ENCODE peak calls at places on chromosomes 1 and 21, in six cellular contexts. One of them, this sample, is unnamed.

GRCh38 chr21:43590220-43590619 is 69.1 kb downstream of the HSF2BP start:
- DNase-seq in endodermal cell: no peak
- DNase-seq in GM23338: no peak
- DNase-seq in heart left ventricle: no peak
- DNase-seq in pancreas: no peak
- DNase-seq in upper lobe of left lung: no peak
- DNase-seq in this sample: no peak

GRCh38 chr1:26203642-26204318 is 13.4 kb downstream of the CATSPER4 start:
- DNase-seq in GM23338: peak; percentile 58
- DNase-seq in endodermal cell: peak; percentile 69
- DNase-seq in pancreas: no peak
- DNase-seq in heart left ventricle: no peak
- DNase-seq in upper lobe of left lung: no peak
- DNase-seq in this sample: no peak

GRCh38 chr1:32215629-32216505 is 6.3 kb downstream of the TMEM234 start:
- DNase-seq in pancreas: peak; percentile 48
- DNase-seq in GM23338: peak; percentile 90
- DNase-seq in upper lobe of left lung: peak; percentile 48
- DNase-seq in endodermal cell: peak; percentile 90
- DNase-seq in heart left ventricle: peak; percentile 52
- DNase-seq in this sample: no peak

GRCh38 chr1:84170171-84170570 is 26.1 kb downstream of the PRKACB start:
- DNase-seq in GM23338: no peak
- DNase-seq in heart left ventricle: no peak
- DNase-seq in pancreas: no peak
- DNase-seq in endodermal cell: no peak
- DNase-seq in upper lobe of left lung: no peak
- DNase-seq in this sample: no peak

GRCh38 chr21:32693581-32693980 is 34.2 kb downstream of the SYNJ1 start:
- DNase-seq in endodermal cell: no peak
- DNase-seq in GM23338: no peak
- DNase-seq in pancreas: no peak
- DNase-seq in heart left ventricle: no peak
- DNase-seq in upper lobe of left lung: no peak
- DNase-seq in this sample: no peak

GRCh38 chr1:192907545-192908243 is 98.9 kb downstream of the RGS2 start:
- DNase-seq in endodermal cell: no peak
- DNase-seq in upper lobe of left lung: peak; percentile 56
- DNase-seq in heart left ventricle: no peak
- DNase-seq in pancreas: no peak
- DNase-seq in GM23338: no peak
- DNase-seq in this sample: no peak

GRCh38 chr1:175197536-175197935 is 5.0 kb upstream of the KIAA0040 start:
- DNase-seq in upper lobe of left lung: no peak
- DNase-seq in endodermal cell: no peak
- DNase-seq in heart left ventricle: no peak
- DNase-seq in GM23338: no peak
- DNase-seq in pancreas: no peak
- DNase-seq in this sample: no peak

GRCh38 chr1:187244623-187245022 is 415.9 kb downstream of the PLA2G4A start:
- DNase-seq in heart left ventricle: no peak
- DNase-seq in pancreas: no peak
- DNase-seq in upper lobe of left lung: no peak
- DNase-seq in GM23338: peak; percentile 17
- DNase-seq in endodermal cell: no peak
- DNase-seq in this sample: no peak

GRCh38 chr1:184442260-184442659 is 55.4 kb downstream of the C1orf21 start:
- DNase-seq in pancreas: no peak
- DNase-seq in upper lobe of left lung: no peak
- DNase-seq in heart left ventricle: no peak
- DNase-seq in GM23338: no peak
- DNase-seq in endodermal cell: no peak
- DNase-seq in this sample: no peak
- H3K27me3 ChIP-seq in pancreas: no peaks in the 10 kb centered on the region
- H3K27me3 ChIP-seq in upper lobe of left lung: no peaks in the 10 kb centered on the region
- H3K27me3 ChIP-seq in heart left ventricle: no peaks in the 10 kb centered on the region
- H3K27me3 ChIP-seq in GM23338: no peaks in the 10 kb centered on the region
- H3K27me3 ChIP-seq in endodermal cell: no peaks in the 10 kb centered on the region
- H3K27me3 ChIP-seq in this sample: no peaks in the 10 kb centered on the region

GRCh38 chr1:109534307-109534858 is 5.3 kb upstream of the GPR61 start:
- DNase-seq in upper lobe of left lung: no peak
- DNase-seq in endodermal cell: no peak
- DNase-seq in GM23338: no peak
- DNase-seq in heart left ventricle: no peak
- DNase-seq in pancreas: no peak
- DNase-seq in this sample: no peak
- H3K27ac ChIP-seq in upper lobe of left lung: no peak overlapping the region
- H3K27ac ChIP-seq in endodermal cell: no peak overlapping the region
- H3K27ac ChIP-seq in GM23338: no peak overlapping the region
- H3K27ac ChIP-seq in heart left ventricle: peak overlapping the region; percentile 74
- H3K27ac ChIP-seq in pancreas: no peak overlapping the region
- H3K27ac ChIP-seq in this sample: no peak overlapping the region

GRCh38 chr1:160404094-160404493 is 3.7 kb downstream of the VANGL2 start:
- DNase-seq in endodermal cell: peak; percentile 37
- DNase-seq in upper lobe of left lung: no peak
- DNase-seq in GM23338: no peak
- DNase-seq in heart left ventricle: no peak
- DNase-seq in pancreas: no peak
- DNase-seq in this sample: no peak
- H3K27me3 ChIP-seq in endodermal cell: no peaks in the 10 kb centered on the region
- H3K27me3 ChIP-seq in upper lobe of left lung: no peaks in the 10 kb centered on the region
- H3K27me3 ChIP-seq in GM23338: no peaks in the 10 kb centered on the region
- H3K27me3 ChIP-seq in heart left ventricle: peaks cover 17% of the 10 kb centered on the region
- H3K27me3 ChIP-seq in pancreas: no peaks in the 10 kb centered on the region
- H3K27me3 ChIP-seq in this sample: no peaks in the 10 kb centered on the region

GRCh38 chr1:244655186-244655585 is 2.3 kb downstream of the DESI2 start:
- DNase-seq in upper lobe of left lung: no peak
- DNase-seq in pancreas: no peak
- DNase-seq in endodermal cell: no peak
- DNase-seq in heart left ventricle: no peak
- DNase-seq in GM23338: no peak
- DNase-seq in this sample: no peak

GRCh38 chr1:244652699-244653438 is at the start of gene DESI2:
- DNase-seq in GM23338: peak; percentile 100
- DNase-seq in upper lobe of left lung: peak; percentile 100
- DNase-seq in endodermal cell: peak; percentile 99
- DNase-seq in heart left ventricle: peak; percentile 99
- DNase-seq in pancreas: peak; percentile 100
- DNase-seq in this sample: peak; percentile 99

GRCh38 chr1:244653439-244654283 is 735 bp downstream of the DESI2 start:
- DNase-seq in upper lobe of left lung: no peak
- DNase-seq in GM23338: peak; percentile 44
- DNase-seq in pancreas: peak; percentile 50
- DNase-seq in heart left ventricle: peak; percentile 50
- DNase-seq in endodermal cell: peak; percentile 73
- DNase-seq in this sample: no peak

GRCh38 chr1:244654284-244655038 is 1.5 kb downstream of the DESI2 start:
- DNase-seq in heart left ventricle: no peak
- DNase-seq in pancreas: no peak
- DNase-seq in upper lobe of left lung: no peak
- DNase-seq in GM23338: no peak
- DNase-seq in endodermal cell: no peak
- DNase-seq in this sample: no peak

GRCh38 chr1:244651956-244652698 is 799 bp upstream of the DESI2 start:
- DNase-seq in endodermal cell: no peak
- DNase-seq in GM23338: peak; percentile 44
- DNase-seq in pancreas: no peak
- DNase-seq in heart left ventricle: no peak
- DNase-seq in upper lobe of left lung: no peak
- DNase-seq in this sample: no peak
- H3K27ac ChIP-seq in endodermal cell: no peak overlapping the region
- H3K27ac ChIP-seq in GM23338: peak overlapping the region; percentile 90
- H3K27ac ChIP-seq in pancreas: no peak overlapping the region
- H3K27ac ChIP-seq in heart left ventricle: peak overlapping the region; percentile 98
- H3K27ac ChIP-seq in upper lobe of left lung: peak overlapping the region; percentile 97
- H3K27ac ChIP-seq in this sample: peak overlapping the region; percentile 92

DNA sequence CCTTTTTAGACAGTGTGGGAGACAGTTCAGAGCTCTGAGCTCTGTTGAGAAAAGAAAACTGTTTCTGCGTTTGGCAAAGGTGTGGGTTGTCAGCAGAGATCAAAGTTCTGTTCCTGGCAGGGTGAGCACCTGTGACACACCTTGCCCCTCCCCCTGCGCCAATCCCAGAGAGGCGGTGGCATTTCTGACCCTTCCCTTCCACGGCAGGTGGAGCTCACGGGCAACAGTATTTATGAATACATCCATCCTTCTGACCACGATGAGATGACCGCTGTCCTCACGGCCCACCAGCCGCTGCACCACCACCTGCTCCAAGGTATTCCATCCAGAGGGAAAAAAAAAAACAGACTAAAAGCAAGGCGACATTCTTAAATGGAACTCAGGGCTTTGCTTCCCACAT is 20.7 kb downstream of the SIM2 start:
- DNase-seq in endodermal cell: peak; percentile 33
- DNase-seq in GM23338: no peak
- DNase-seq in pancreas: peak; percentile 52
- DNase-seq in upper lobe of left lung: no peak
- DNase-seq in heart left ventricle: no peak
- DNase-seq in this sample: no peak
- H3K27me3 ChIP-seq in endodermal cell: peaks cover 30% of the 10 kb centered on the region
- H3K27me3 ChIP-seq in GM23338: peaks cover 4% of the 10 kb centered on the region
- H3K27me3 ChIP-seq in pancreas: no peaks in the 10 kb centered on the region
- H3K27me3 ChIP-seq in upper lobe of left lung: no peaks in the 10 kb centered on the region
- H3K27me3 ChIP-seq in heart left ventricle: peaks cover 79% of the 10 kb centered on the region
- H3K27me3 ChIP-seq in this sample: no peaks in the 10 kb centered on the region